ENCODE peak calls at places on chromosomes 2 and 18, in six cellular contexts. One of them, this sample, is unnamed.

GRCh38 chr2:96408631-96409542 is 73.3 kb downstream of the NCAPH start:
- DNase-seq in caudate nucleus: peak; percentile 76
- DNase-seq in GM04504: no peak
- DNase-seq in keratinocyte: no peak
- DNase-seq in stimulated activated CD8-positive, alpha-beta memory T cell treated with anti-CD3 and anti-CD28 coated beads, Interleukin-15, amount 100 ng/mL, for 24 hours: no peak
- DNase-seq in nucleus accumbens: peak; percentile 74
- DNase-seq in this sample: no peak

GRCh38 chr2:207734264-207734635 is 22.8 kb downstream of the CCNYL1 start:
- DNase-seq in GM04504: peak; percentile 15
- DNase-seq in caudate nucleus: no peak
- DNase-seq in keratinocyte: no peak
- DNase-seq in stimulated activated CD8-positive, alpha-beta memory T cell treated with anti-CD3 and anti-CD28 coated beads, Interleukin-15, amount 100 ng/mL, for 24 hours: no peak
- DNase-seq in nucleus accumbens: no peak
- DNase-seq in this sample: no peak

GRCh38 chr2:27494284-27494943 is 586 bp downstream of the FNDC4 start:
- DNase-seq in stimulated activated CD8-positive, alpha-beta memory T cell treated with anti-CD3 and anti-CD28 coated beads, Interleukin-15, amount 100 ng/mL, for 24 hours: no peak
- DNase-seq in caudate nucleus: no peak
- DNase-seq in GM04504: peak; percentile 32
- DNase-seq in keratinocyte: no peak
- DNase-seq in nucleus accumbens: no peak
- DNase-seq in this sample: no peak

GRCh38 chr18:31217038-31217437 is 54.4 kb upstream of the DSC1 start:
- DNase-seq in keratinocyte: no peak
- DNase-seq in stimulated activated CD8-positive, alpha-beta memory T cell treated with anti-CD3 and anti-CD28 coated beads, Interleukin-15, amount 100 ng/mL, for 24 hours: no peak
- DNase-seq in GM04504: no peak
- DNase-seq in nucleus accumbens: no peak
- DNase-seq in caudate nucleus: no peak
- DNase-seq in this sample: no peak

GRCh38 chr2:3459185-3460015 is 59.9 kb downstream of the ADI1 start:
- DNase-seq in GM04504: no peak
- DNase-seq in nucleus accumbens: no peak
- DNase-seq in keratinocyte: no peak
- DNase-seq in stimulated activated CD8-positive, alpha-beta memory T cell treated with anti-CD3 and anti-CD28 coated beads, Interleukin-15, amount 100 ng/mL, for 24 hours: no peak
- DNase-seq in caudate nucleus: no peak
- DNase-seq in this sample: no peak

GRCh38 chr2:43082111-43082877 is 144.1 kb downstream of the ZFP36L2 start:
- DNase-seq in GM04504: peak; percentile 89
- DNase-seq in stimulated activated CD8-positive, alpha-beta memory T cell treated with anti-CD3 and anti-CD28 coated beads, Interleukin-15, amount 100 ng/mL, for 24 hours: no peak
- DNase-seq in caudate nucleus: no peak
- DNase-seq in keratinocyte: peak; percentile 88
- DNase-seq in nucleus accumbens: no peak
- DNase-seq in this sample: no peak

GRCh38 chr2:140695163-140695562 is 1435.7 kb downstream of the LRP1B start:
- DNase-seq in caudate nucleus: no peak
- DNase-seq in nucleus accumbens: no peak
- DNase-seq in GM04504: peak; percentile 34
- DNase-seq in stimulated activated CD8-positive, alpha-beta memory T cell treated with anti-CD3 and anti-CD28 coated beads, Interleukin-15, amount 100 ng/mL, for 24 hours: no peak
- DNase-seq in keratinocyte: no peak
- DNase-seq in this sample: peak; percentile 20

GRCh38 chr18:58369616-58370015 is 259.3 kb downstream of the ALPK2 start:
- DNase-seq in keratinocyte: no peak
- DNase-seq in GM04504: no peak
- DNase-seq in stimulated activated CD8-positive, alpha-beta memory T cell treated with anti-CD3 and anti-CD28 coated beads, Interleukin-15, amount 100 ng/mL, for 24 hours: no peak
- DNase-seq in caudate nucleus: no peak
- DNase-seq in nucleus accumbens: no peak
- DNase-seq in this sample: no peak

GRCh38 chr2:240879105-240879504 is 10.5 kb downstream of the AGXT start:
- DNase-seq in GM04504: no peak
- DNase-seq in keratinocyte: no peak
- DNase-seq in nucleus accumbens: no peak
- DNase-seq in caudate nucleus: no peak
- DNase-seq in stimulated activated CD8-positive, alpha-beta memory T cell treated with anti-CD3 and anti-CD28 coated beads, Interleukin-15, amount 100 ng/mL, for 24 hours: no peak
- DNase-seq in this sample: no peak

GRCh38 chr18:36279001-36279400 is 18.5 kb upstream of the FHOD3 start:
- DNase-seq in stimulated activated CD8-positive, alpha-beta memory T cell treated with anti-CD3 and anti-CD28 coated beads, Interleukin-15, amount 100 ng/mL, for 24 hours: no peak
- DNase-seq in nucleus accumbens: no peak
- DNase-seq in caudate nucleus: no peak
- DNase-seq in keratinocyte: no peak
- DNase-seq in GM04504: no peak
- DNase-seq in this sample: no peak

GRCh38 chr2:108388045-108388444 is 10.3 kb downstream of the SULT1C4 start:
- DNase-seq in stimulated activated CD8-positive, alpha-beta memory T cell treated with anti-CD3 and anti-CD28 coated beads, Interleukin-15, amount 100 ng/mL, for 24 hours: no peak
- DNase-seq in GM04504: no peak
- DNase-seq in nucleus accumbens: no peak
- DNase-seq in keratinocyte: no peak
- DNase-seq in caudate nucleus: no peak
- DNase-seq in this sample: no peak

GRCh38 chr2:16649353-16650286 is 16.0 kb downstream of the CYRIA start:
- DNase-seq in stimulated activated CD8-positive, alpha-beta memory T cell treated with anti-CD3 and anti-CD28 coated beads, Interleukin-15, amount 100 ng/mL, for 24 hours: no peak
- DNase-seq in nucleus accumbens: no peak
- DNase-seq in keratinocyte: no peak
- DNase-seq in GM04504: no peak
- DNase-seq in caudate nucleus: no peak
- DNase-seq in this sample: no peak

GRCh38 chr2:145402706-145403277 is 882.9 kb upstream of the ZEB2 start:
- DNase-seq in keratinocyte: no peak
- DNase-seq in stimulated activated CD8-positive, alpha-beta memory T cell treated with anti-CD3 and anti-CD28 coated beads, Interleukin-15, amount 100 ng/mL, for 24 hours: no peak
- DNase-seq in caudate nucleus: no peak
- DNase-seq in GM04504: no peak
- DNase-seq in nucleus accumbens: no peak
- DNase-seq in this sample: no peak

GRCh38 chr2:44388877-44389276 is 27.1 kb downstream of the CAMKMT start:
- DNase-seq in keratinocyte: no peak
- DNase-seq in nucleus accumbens: no peak
- DNase-seq in stimulated activated CD8-positive, alpha-beta memory T cell treated with anti-CD3 and anti-CD28 coated beads, Interleukin-15, amount 100 ng/mL, for 24 hours: no peak
- DNase-seq in GM04504: no peak
- DNase-seq in caudate nucleus: no peak
- DNase-seq in this sample: no peak

GRCh38 chr2:15811367-15811766 is 129.0 kb upstream of the MYCN start:
- DNase-seq in GM04504: no peak
- DNase-seq in stimulated activated CD8-positive, alpha-beta memory T cell treated with anti-CD3 and anti-CD28 coated beads, Interleukin-15, amount 100 ng/mL, for 24 hours: no peak
- DNase-seq in nucleus accumbens: no peak
- DNase-seq in caudate nucleus: no peak
- DNase-seq in keratinocyte: no peak
- DNase-seq in this sample: no peak

GRCh38 chr2:9228088-9228751 is 21.6 kb downstream of the ASAP2 start:
- DNase-seq in caudate nucleus: no peak
- DNase-seq in stimulated activated CD8-positive, alpha-beta memory T cell treated with anti-CD3 and anti-CD28 coated beads, Interleukin-15, amount 100 ng/mL, for 24 hours: no peak
- DNase-seq in GM04504: no peak
- DNase-seq in nucleus accumbens: no peak
- DNase-seq in keratinocyte: no peak
- DNase-seq in this sample: no peak

GRCh38 chr2:220915087-220915486 is 657.0 kb downstream of the EPHA4 start:
- DNase-seq in GM04504: no peak
- DNase-seq in keratinocyte: no peak
- DNase-seq in nucleus accumbens: no peak
- DNase-seq in caudate nucleus: no peak
- DNase-seq in stimulated activated CD8-positive, alpha-beta memory T cell treated with anti-CD3 and anti-CD28 coated beads, Interleukin-15, amount 100 ng/mL, for 24 hours: no peak
- DNase-seq in this sample: no peak

GRCh38 chr2:181264016-181264415 is 193.2 kb upstream of the ITGA4 start:
- DNase-seq in GM04504: no peak
- DNase-seq in caudate nucleus: no peak
- DNase-seq in keratinocyte: no peak
- DNase-seq in nucleus accumbens: no peak
- DNase-seq in stimulated activated CD8-positive, alpha-beta memory T cell treated with anti-CD3 and anti-CD28 coated beads, Interleukin-15, amount 100 ng/mL, for 24 hours: no peak
- DNase-seq in this sample: no peak

GRCh38 chr2:217958889-217959235 is 43.9 kb downstream of the TNS1 start:
- DNase-seq in caudate nucleus: no peak
- DNase-seq in stimulated activated CD8-positive, alpha-beta memory T cell treated with anti-CD3 and anti-CD28 coated beads, Interleukin-15, amount 100 ng/mL, for 24 hours: no peak
- DNase-seq in GM04504: no peak
- DNase-seq in keratinocyte: no peak
- DNase-seq in nucleus accumbens: no peak
- DNase-seq in this sample: no peak

GRCh38 chr18:8507361-8507760 is 101.9 kb upstream of the RAB12 start:
- DNase-seq in stimulated activated CD8-positive, alpha-beta memory T cell treated with anti-CD3 and anti-CD28 coated beads, Interleukin-15, amount 100 ng/mL, for 24 hours: no peak
- DNase-seq in nucleus accumbens: no peak
- DNase-seq in GM04504: no peak
- DNase-seq in caudate nucleus: no peak
- DNase-seq in keratinocyte: no peak
- DNase-seq in this sample: no peak

GRCh38 chr2:47072018-47072691 is 83.0 kb downstream of the STPG4 start:
- DNase-seq in GM04504: peak; percentile 91
- DNase-seq in nucleus accumbens: peak; percentile 50
- DNase-seq in stimulated activated CD8-positive, alpha-beta memory T cell treated with anti-CD3 and anti-CD28 coated beads, Interleukin-15, amount 100 ng/mL, for 24 hours: no peak
- DNase-seq in keratinocyte: no peak
- DNase-seq in caudate nucleus: peak; percentile 50
- DNase-seq in this sample: no peak

GRCh38 chr2:157936464-157936863 is 60.3 kb upstream of the ACVR1 start:
- DNase-seq in GM04504: no peak
- DNase-seq in caudate nucleus: no peak
- DNase-seq in stimulated activated CD8-positive, alpha-beta memory T cell treated with anti-CD3 and anti-CD28 coated beads, Interleukin-15, amount 100 ng/mL, for 24 hours: no peak
- DNase-seq in nucleus accumbens: no peak
- DNase-seq in keratinocyte: peak; percentile 7
- DNase-seq in this sample: no peak

GRCh38 chr18:36176177-36176584 is 11.1 kb upstream of the MOCOS start:
- DNase-seq in keratinocyte: no peak
- DNase-seq in nucleus accumbens: no peak
- DNase-seq in caudate nucleus: no peak
- DNase-seq in stimulated activated CD8-positive, alpha-beta memory T cell treated with anti-CD3 and anti-CD28 coated beads, Interleukin-15, amount 100 ng/mL, for 24 hours: no peak
- DNase-seq in GM04504: no peak
- DNase-seq in this sample: no peak

GRCh38 chr18:51614033-51614432 is 416.6 kb upstream of the MEX3C start:
- DNase-seq in caudate nucleus: no peak
- DNase-seq in stimulated activated CD8-positive, alpha-beta memory T cell treated with anti-CD3 and anti-CD28 coated beads, Interleukin-15, amount 100 ng/mL, for 24 hours: no peak
- DNase-seq in GM04504: no peak
- DNase-seq in keratinocyte: peak; percentile 81
- DNase-seq in nucleus accumbens: no peak
- DNase-seq in this sample: peak; percentile 31